ENCODE peak calls at places on chromosomes 13 and 19, in ten cellular contexts. U, F, K, X, Y, H, M, D, P and L are unnamed samples.

GRCh38 chr13:33050161-33050560 is 33.9 kb downstream of the KL start:
- DNase-seq in P (no peak), F (no peak), H (no peak), Y (no peak), U (no peak), D (no peak), K (no peak), X (no peak), M (no peak), L (no peak)

GRCh38 chr19:52638601-52639000 is 446 bp upstream of the ZNF83 start:
- DNase-seq in H (peak), X (peak), F (no peak), Y (no peak), D (no peak), K (no peak), M (peak), U (no peak), P (peak), L (peak)

GRCh38 chr13:98751397-98752110 is 918 bp downstream of the SLC15A1 start:
- DNase-seq in Y (no peak), M (no peak), P (no peak), H (no peak), X (no peak), D (no peak), U (no peak), K (no peak), F (no peak), L (no peak)

GRCh38 chr19:14479985-14480694 is 5.0 kb upstream of the PTGER1 start:
- DNase-seq in M (no peak), P (no peak), X (no peak), F (peak), K (no peak), H (no peak), Y (no peak), U (peak), D (no peak), L (no peak)

GRCh38 chr19:1164684-1165531 is 9.2 kb downstream of the SBNO2 start:
- DNase-seq in M (no peak), F (no peak), Y (no peak), D (no peak), H (no peak), X (peak), P (no peak), K (no peak), U (no peak), L (peak)

GRCh38 chr19:291561-292280 is 518 bp upstream of the PLPP2 start:
- DNase-seq in K (no peak), Y (no peak), H (no peak), U (no peak), X (no peak), P (no peak), M (no peak), F (no peak), D (no peak), L (peak)

GRCh38 chr19:34428549-34429285 is 536 bp downstream of the UBA2 start:
- DNase-seq in M (peak), U (peak), F (no peak), K (no peak), H (no peak), Y (no peak), D (peak), X (peak), P (peak), L (no peak)

GRCh38 chr19:485122-485521 is 11.2 kb upstream of the MADCAM1 start:
- DNase-seq in K (no peak), F (no peak), X (no peak), M (no peak), U (no peak), P (no peak), Y (no peak), D (no peak), H (no peak), L (no peak)

GRCh38 chr19:27744926-27745844 is 1467.8 kb downstream of the UQCRFS1 start:
- DNase-seq in U (no peak), F (no peak), X (no peak), H (no peak), D (no peak), Y (no peak), K (no peak), P (no peak), M (no peak), L (peak)

GRCh38 chr19:16442386-16443276 is 29.1 kb downstream of the EPS15L1 start:
- DNase-seq in Y (no peak), U (no peak), D (no peak), H (no peak), M (no peak), K (no peak), F (no peak), X (no peak), P (no peak), L (no peak)

GRCh38 chr19:38869836-38870607 is 8.1 kb downstream of the RINL start:
- DNase-seq in Y (peak), X (peak), U (peak), M (peak), D (peak), H (peak), F (peak), P (no peak), K (peak), L (peak)

GRCh38 chr19:20969898-20970297 is 46.8 kb downstream of the ZNF85 start:
- DNase-seq in F (no peak), D (no peak), P (no peak), Y (no peak), U (no peak), H (no peak), K (no peak), X (no peak), M (no peak), L (no peak)